ENCODE peak calls at places on chromosomes 4 and X, in six cellular contexts. Q is mesenchymal stem cell; E is ELR; U is activated T-helper 1 cell treated with anti-CD3 and anti-CD28 coated beads, Interleukin-12 subunit alpha, Interleukin-12 subunit beta, Interleukin-2, Interleukin-4 antibody, amounts not matched to agents 30 ng/mL and 10 ng/mL and 1 ng/mL, durations not matched to agents 14 hours and 24 hours and 36 hours; G is C1 segment of cervical spinal cord; X is HT-29. N is an unnamed sample.

GRCh38 chrX:46704767-46705386 is 54.0 kb downstream of the SLC9A7 start:
- DNase-seq in X (no peak), G (no peak), U (peak), Q (peak), E (peak), N (no peak)

GRCh38 chr4:54941994-54942552 is 183.3 kb downstream of the KDR start:
- DNase-seq in Q (no peak), G (no peak), U (peak), E (no peak), X (no peak), N (no peak)

GRCh38 chr4:111330786-111331185 is 707.9 kb upstream of the PITX2 start:
- DNase-seq in G (no peak), X (no peak), E (no peak), Q (no peak), U (no peak), N (no peak)

GRCh38 chr4:182507808-182508207 is 264.6 kb downstream of the TENM3 start:
- DNase-seq in U (no peak), Q (no peak), G (no peak), E (no peak), X (no peak), N (no peak)

GRCh38 chr4:150235317-150235716 is 157.1 kb downstream of the DCLK2 start:
- DNase-seq in G (no peak), E (no peak), X (no peak), Q (no peak), U (no peak), N (no peak)

GRCh38 chrX:14028473-14028872 is 1.2 kb downstream of the GEMIN8 start:
- DNase-seq in Q (no peak), X (no peak), U (no peak), G (no peak), E (peak), N (no peak)

GRCh38 chr4:25258980-25259578 is 25.2 kb downstream of the PI4K2B start:
- DNase-seq in G (no peak), U (no peak), X (no peak), Q (peak), E (peak), N (no peak)

GRCh38 chrX:17361620-17362019 is 13.4 kb upstream of the NHS start:
- DNase-seq in X (peak), G (no peak), E (peak), U (no peak), Q (no peak), N (no peak)

GRCh38 chrX:113274345-113274744 is 433.7 kb upstream of the AMOT start:
- DNase-seq in G (no peak), Q (no peak), E (no peak), U (no peak), X (no peak), N (no peak)

GRCh38 chr4:16897991-16898827 is at the start of gene LDB2:
- DNase-seq in U (no peak), X (no peak), E (peak), Q (peak), G (peak), N (no peak)

GRCh38 chr4:100823066-100823992 is 305.5 kb upstream of the EMCN start:
- DNase-seq in E (peak), Q (no peak), U (peak), X (no peak), G (no peak), N (no peak)

GRCh38 chrX:139759637-139760036 is 51.7 kb upstream of the MCF2 start:
- DNase-seq in Q (peak), X (peak), E (peak), G (no peak), U (no peak), N (no peak)

GRCh38 chr4:142120921-142121320 is 484.5 kb downstream of the IL15 start:
- DNase-seq in Q (no peak), G (no peak), U (no peak), X (no peak), E (no peak), N (no peak)

GRCh38 chr4:40908297-40908696 is 158.5 kb downstream of the NSUN7 start:
- DNase-seq in G (no peak), X (peak), Q (no peak), U (no peak), E (no peak), N (no peak)

N was measured in RWPE2.